ENCODE peak calls at places on chromosomes 16 and 17, in four cellular contexts. K, V, U and B are unnamed samples.

GRCh38 chr17:81635973-81636504 is 873 bp downstream of the NPLOC4 start:
- DNase-seq in K (peak; percentile 46), V (no peak), U (no peak), B (no peak)

GRCh38 chr17:41140360-41141132 is at the start of gene KRTAP4-6:
- DNase-seq in K (peak; percentile 81), V (no peak), U (no peak), B (no peak)

GRCh38 chr17:19645608-19646250 is 2.8 kb upstream of the ALDH3A2 start:
- DNase-seq in K (peak; percentile 19), V (peak; percentile 87), U (peak; percentile 7), B (peak; percentile 71)

GRCh38 chr16:69466547-69466946 is 42.1 kb downstream of the CYB5B start:
- DNase-seq in K (no peak), V (no peak), U (peak; percentile 26), B (no peak)

GRCh38 chr17:7858487-7858832 is 657 bp downstream of the CYB5D1 start:
- DNase-seq in K (peak; percentile 39), V (no peak), U (peak; percentile 61), B (peak; percentile 48)

GRCh38 chr16:81864646-81865382 is 85.7 kb downstream of the PLCG2 start:
- DNase-seq in K (no peak), V (no peak), U (no peak), B (no peak)

GRCh38 chr16:85220125-85220839 is 108.0 kb upstream of the CIBAR2 start:
- DNase-seq in K (peak; percentile 79), V (no peak), U (peak; percentile 79), B (peak; percentile 75)

GRCh38 chr17:42409467-42410351 is 13.3 kb downstream of the CAVIN1 start:
- DNase-seq in K (peak; percentile 83), V (no peak), U (peak; percentile 90), B (no peak)

GRCh38 chr16:51968756-51969155 is 578.2 kb downstream of the TOX3 start:
- DNase-seq in K (no peak), V (no peak), U (no peak), B (no peak)

GRCh38 chr17:45162022-45162687 is 480 bp downstream of the HEXIM2 start:
- DNase-seq in K (no peak), V (no peak), U (no peak), B (no peak)
- H3K9ac ChIP-seq in K (no peak overlapping the region), V (peak overlapping the region; percentile 49), U (no peak overlapping the region), B (no peak overlapping the region)

DNA sequence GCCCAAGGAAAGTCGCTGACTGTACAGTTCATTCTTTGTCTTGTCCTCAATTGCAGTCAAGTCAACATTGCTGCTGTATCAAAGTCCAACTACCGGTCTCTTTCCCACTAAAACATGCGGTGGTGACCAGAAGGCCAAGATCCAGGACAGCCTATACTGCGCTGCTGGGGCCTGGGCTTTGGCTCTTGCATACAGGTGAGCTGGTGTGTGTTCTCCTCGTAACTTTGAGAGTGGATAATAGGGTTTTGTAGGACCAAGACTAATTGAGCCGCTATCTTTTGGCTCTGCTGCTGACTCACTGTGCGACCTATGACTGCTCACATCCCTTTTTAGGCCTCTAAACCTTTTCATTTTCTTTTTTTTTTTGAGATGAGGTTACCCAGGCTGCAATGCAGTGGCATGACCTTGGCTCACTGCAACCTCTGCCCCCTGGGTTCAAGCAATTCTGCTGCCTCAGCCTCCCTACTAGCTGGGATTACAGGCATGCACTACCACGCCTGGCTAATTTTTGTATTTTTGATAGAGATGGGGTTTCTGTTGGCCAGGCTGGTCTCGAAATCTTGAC is 38.7 kb downstream of the PHKB start:
- DNase-seq in K (no peak), V (no peak), U (no peak), B (no peak)
- H3K27ac ChIP-seq in K (no peak overlapping the region), V (no peak overlapping the region), U (no peak overlapping the region), B (no peak overlapping the region)

GRCh38 chr16:76653390-76654026 is 376.3 kb downstream of the CNTNAP4 start:
- DNase-seq in K (peak; percentile 2), V (no peak), U (peak; percentile 4), B (no peak)
- TF ChIP-seq CTCF in K (peak; percentile 42), V (no peak), U (no peak), B (no peak)

GRCh38 chr17:4938069-4938491 is 1.8 kb downstream of the SLC25A11 start:
- DNase-seq in K (no peak), V (no peak), U (no peak), B (no peak)
- H3K9ac ChIP-seq in K (peak overlapping the region; percentile 97), V (no peak overlapping the region), U (no peak overlapping the region), B (peak overlapping the region; percentile 99)

GRCh38 chr17:64658931-64659330 is 3.2 kb downstream of the SMURF2 start:
- DNase-seq in K (peak; percentile 97), V (no peak), U (peak; percentile 73), B (no peak)
- H3K27ac ChIP-seq in K (peak overlapping the region; percentile 29), V (no peak overlapping the region), U (peak overlapping the region; percentile 48), B (no peak overlapping the region)

GRCh38 chr16:31134625-31135534 is 647 bp downstream of the PRSS8 start:
- DNase-seq in K (no peak), V (peak; percentile 66), U (no peak), B (peak; percentile 80)
- TF ChIP-seq CTCF in K (no peak), V (no peak), U (no peak), B (peak; percentile 10)

GRCh38 chr17:74728033-74728701 is 8.9 kb upstream of the RAB37 start:
- DNase-seq in K (no peak), V (no peak), U (no peak), B (no peak)
- H3K9ac ChIP-seq in K (no peak overlapping the region), V (no peak overlapping the region), U (no peak overlapping the region), B (no peak overlapping the region)

DNA sequence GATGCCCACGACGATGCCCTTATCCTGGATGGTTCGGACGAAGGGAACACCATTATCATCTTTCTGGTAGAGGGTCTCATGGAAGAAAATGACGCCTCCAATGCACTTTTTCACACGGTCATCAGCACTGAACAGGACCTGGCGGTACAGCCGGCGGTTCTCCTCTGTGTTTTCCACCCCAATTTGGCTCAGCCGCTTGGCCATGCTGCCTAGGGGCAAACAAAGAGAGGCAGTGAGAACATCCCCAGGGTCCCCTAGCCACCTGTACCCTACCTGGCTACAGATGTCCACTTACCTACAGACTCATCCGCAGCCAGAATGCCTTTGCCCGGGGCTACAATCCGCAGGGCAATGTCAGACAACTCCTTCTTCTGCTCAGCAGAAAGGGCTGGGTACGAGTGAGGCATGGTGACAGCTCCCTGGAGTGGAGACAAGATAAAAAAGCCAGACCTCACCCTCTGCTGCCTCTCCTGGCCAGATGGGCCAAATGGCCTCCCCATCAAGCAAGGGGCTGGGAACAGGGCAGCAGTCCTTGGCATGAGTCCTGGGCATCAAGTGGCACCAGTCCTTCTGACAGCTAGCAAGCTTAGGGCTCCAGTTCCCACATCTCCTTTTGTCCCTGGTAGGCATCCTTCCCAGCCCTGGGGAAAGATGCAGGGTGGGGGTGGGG is 1.4 kb downstream of the ALDOC start:
- DNase-seq in K (no peak), V (no peak), U (no peak), B (no peak)
- H3K27ac ChIP-seq in K (no peak overlapping the region), V (no peak overlapping the region), U (no peak overlapping the region), B (no peak overlapping the region)